ENCODE peak calls at places on chromosomes 13 and 19, in seven cellular contexts. C is cardiac muscle cell, G is Karpas-422, H is mesenchymal stem cell, Q is neural progenitor cell, F is right cardiac atrium, B is colonic mucosa. J is an unnamed sample.

GRCh38 chr19:50420808-50421207 is 2.1 kb downstream of the SPIB start:
- DNase-seq in F (no peak), G (no peak), H (no peak), B (no peak), Q (no peak), C (no peak), J (no peak)

GRCh38 chr13:80126382-80127068 is 214.4 kb downstream of the SPRY2 start:
- DNase-seq in C (no peak), F (no peak), H (no peak), G (no peak), B (no peak), Q (no peak), J (no peak)

GRCh38 chr19:574658-575526 is 2.5 kb downstream of the BSG start:
- DNase-seq in H (peak), B (peak), C (peak), Q (peak), F (peak), G (no peak), J (no peak)

GRCh38 chr19:33264881-33265445 is 37.4 kb downstream of the CEBPA start:
- DNase-seq in H (no peak), Q (no peak), F (no peak), B (no peak), G (no peak), C (no peak), J (no peak)

GRCh38 chr13:94646904-94647303 is 45.2 kb downstream of the GPR180 start:
- DNase-seq in F (no peak), G (no peak), H (no peak), C (no peak), B (no peak), Q (no peak), J (no peak)

GRCh38 chr19:33629826-33630375 is 8.1 kb downstream of the CHST8 start:
- DNase-seq in G (no peak), B (no peak), H (no peak), C (no peak), F (no peak), Q (no peak), J (no peak)

GRCh38 chr13:23849670-23850069 is 39.5 kb downstream of the MIPEP start:
- DNase-seq in G (no peak), F (no peak), B (no peak), C (no peak), H (no peak), Q (no peak), J (no peak)

GRCh38 chr13:20397896-20398295 is 127.8 kb downstream of the CRYL1 start:
- DNase-seq in C (no peak), H (no peak), G (no peak), B (no peak), F (no peak), Q (no peak), J (no peak)

GRCh38 chr13:74073231-74073630 is 61.0 kb downstream of the KLF12 start:
- DNase-seq in F (no peak), C (no peak), H (no peak), Q (no peak), B (no peak), G (no peak), J (no peak)

GRCh38 chr13:39684531-39685137 is 29.2 kb downstream of the COG6 start:
- DNase-seq in G (peak), Q (peak), C (peak), H (peak), F (no peak), B (no peak), J (no peak)

GRCh38 chr13:100540621-100541020 is 48.0 kb downstream of the GGACT start:
- DNase-seq in H (peak), Q (no peak), G (no peak), F (no peak), B (peak), C (peak), J (no peak)

GRCh38 chr19:480016-480855 is 16.1 kb upstream of the MADCAM1 start:
- DNase-seq in C (peak), B (peak), H (peak), Q (peak), G (peak), F (peak), J (no peak)

GRCh38 chr19:1265611-1266115 is 3.5 kb upstream of the CIRBP start:
- DNase-seq in H (peak), Q (no peak), C (peak), G (no peak), B (peak), F (peak), J (no peak)

GRCh38 chr19:8515317-8515716 is 1.4 kb upstream of the ZNF414 start:
- DNase-seq in C (no peak), G (peak), Q (no peak), F (no peak), B (no peak), H (no peak), J (no peak)

GRCh38 chr19:51142119-51142518 is at the start of gene SIGLEC7:
- DNase-seq in H (no peak), C (no peak), F (peak), Q (no peak), B (no peak), G (no peak), J (no peak)

GRCh38 chr13:35687336-35687735 is 210.8 kb upstream of the MAB21L1 start:
- DNase-seq in H (no peak), Q (no peak), C (no peak), F (no peak), G (no peak), B (no peak), J (no peak)

GRCh38 chr13:34462843-34463242 is 479.2 kb upstream of the NBEA start:
- DNase-seq in F (peak), Q (no peak), G (no peak), H (peak), B (no peak), C (peak), J (no peak)

GRCh38 chr13:75417647-75418046 is 64.3 kb downstream of the TBC1D4 start:
- DNase-seq in H (no peak), B (no peak), C (no peak), F (no peak), G (no peak), Q (no peak), J (no peak)

GRCh38 chr13:26949701-26950345 is 189.2 kb upstream of the GPR12 start:
- DNase-seq in Q (no peak), H (no peak), G (no peak), F (no peak), C (no peak), B (no peak), J (peak)

GRCh38 chr19:33373701-33374405 is at the start of gene CEBPG:
- DNase-seq in F (peak), B (no peak), H (peak), Q (peak), C (peak), G (peak), J (peak)

GRCh38 chr13:34627905-34628682 is 314.0 kb upstream of the NBEA start:
- DNase-seq in H (no peak), Q (peak), F (no peak), G (no peak), C (no peak), B (no peak), J (peak)

GRCh38 chr13:103976371-103976770 is 910.2 kb upstream of the SLC10A2 start:
- DNase-seq in H (no peak), B (no peak), F (no peak), Q (no peak), G (no peak), C (no peak), J (no peak)

GRCh38 chr19:3708207-3708931 is at the start of gene TJP3:
- DNase-seq in B (peak), Q (no peak), C (peak), G (no peak), H (no peak), F (no peak), J (peak)

GRCh38 chr19:46009530-46010510 is 13.0 kb downstream of the PGLYRP1 start:
- DNase-seq in F (peak), H (peak), Q (peak), G (peak), B (peak), C (peak), J (peak)

GRCh38 chr13:21011378-21011777 is 50.0 kb downstream of the LATS2 start:
- DNase-seq in B (no peak), F (no peak), G (no peak), Q (no peak), H (peak), C (no peak), J (no peak)

GRCh38 chr13:45119469-45119989 is 781 bp upstream of the GTF2F2 start:
- DNase-seq in F (no peak), G (peak), Q (peak), C (peak), H (peak), B (peak), J (peak)

GRCh38 chr19:4518345-4519171 is at the start of gene PLIN4:
- DNase-seq in C (peak), B (no peak), Q (no peak), G (no peak), H (no peak), F (peak), J (no peak)

GRCh38 chr13:105474983-105475382 is 1060.5 kb downstream of the EFNB2 start:
- DNase-seq in F (no peak), Q (no peak), B (no peak), H (no peak), C (no peak), G (no peak), J (no peak)

GRCh38 chr19:43692882-43693281 is 22.9 kb upstream of the PLAUR start:
- DNase-seq in B (no peak), Q (no peak), F (no peak), C (no peak), H (no peak), G (no peak), J (no peak)

GRCh38 chr19:38490861-38491260 is 57.4 kb downstream of the RYR1 start:
- DNase-seq in B (no peak), F (no peak), H (no peak), C (no peak), Q (no peak), G (no peak), J (no peak)

GRCh38 chr19:48925240-48925843 is 8.2 kb upstream of the DHDH start:
- DNase-seq in B (no peak), H (no peak), Q (no peak), C (peak), F (peak), G (no peak), J (no peak)

GRCh38 chr19:1560281-1560882 is 7.7 kb downstream of the MEX3D start:
- DNase-seq in F (no peak), B (no peak), Q (no peak), C (no peak), H (no peak), G (no peak), J (no peak)

DNA sequence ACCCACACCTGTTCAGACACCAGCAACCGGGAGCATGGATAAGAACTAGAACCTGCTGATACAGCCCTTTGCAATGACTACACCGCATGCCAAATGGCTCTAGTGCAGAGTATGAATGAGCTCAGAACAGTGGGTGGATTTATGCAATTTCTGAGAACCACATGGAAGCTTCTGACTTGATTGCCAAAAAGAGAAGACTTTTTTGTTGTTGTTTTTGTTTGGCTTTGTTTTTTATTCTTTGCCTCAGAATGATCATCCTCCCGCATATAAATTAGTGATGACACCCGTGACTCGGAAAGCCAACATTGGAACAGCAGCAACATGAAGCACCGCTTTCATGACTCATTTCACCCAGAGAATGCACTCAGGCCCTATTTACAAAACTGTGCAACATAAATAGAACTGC is 77.4 kb upstream of the LRCH1 start:
- DNase-seq in G (no peak), Q (no peak), F (no peak), C (peak), B (no peak), H (peak), J (no peak)
- H3K4me3 ChIP-seq in G (no peak), Q (no peak), F (no peak), C (no peak), B (no peak), H (no peak), J (no peak)

DNA sequence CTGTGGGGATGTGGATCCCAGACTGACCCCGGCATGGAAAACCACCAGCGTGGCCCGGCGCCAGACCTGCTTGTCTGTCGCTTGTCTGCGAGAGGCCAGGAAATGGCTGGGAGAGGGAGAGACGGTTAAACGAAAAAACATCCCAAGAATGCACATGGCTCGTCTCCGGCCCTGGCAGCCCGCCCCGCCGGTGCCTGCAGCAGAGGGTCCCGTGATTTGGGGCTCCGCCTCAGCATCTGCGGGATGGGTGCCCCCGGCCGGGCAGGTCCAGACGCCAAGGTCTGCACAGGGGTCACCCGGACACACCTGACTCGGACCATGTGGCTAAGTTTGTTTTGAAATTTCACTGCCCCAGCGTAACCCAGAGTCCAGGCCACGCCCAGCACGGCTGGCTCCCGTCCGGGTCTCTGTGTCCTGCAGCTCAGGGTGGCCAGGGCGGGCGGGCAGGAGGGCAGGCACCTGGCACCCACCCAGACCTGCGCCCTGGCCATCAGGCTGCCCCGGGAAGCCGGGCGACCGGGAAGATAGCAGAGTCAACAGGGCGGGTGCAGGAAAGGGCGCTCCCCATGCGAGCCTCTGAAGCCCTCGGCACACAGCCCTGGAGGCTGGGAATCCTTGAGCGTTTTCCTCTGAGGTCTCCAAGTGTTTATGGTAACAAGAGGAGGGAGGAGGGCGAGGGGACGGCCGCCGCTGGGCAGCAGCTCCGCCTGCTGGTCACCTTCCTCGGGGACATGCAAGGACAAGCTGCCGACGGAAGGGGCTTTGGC is 103.2 kb downstream of the GADD45B start:
- DNase-seq in H (peak), B (peak), Q (peak), F (peak), G (peak), C (peak), J (peak)
- H3K4me3 ChIP-seq in H (peak), B (peak), Q (peak), F (peak), G (no peak), C (peak), J (peak)

GRCh38 chr13:50731400-50731799 is 112.1 kb downstream of the DLEU7 start:
- DNase-seq in C (peak), G (no peak), H (peak), F (no peak), B (no peak), Q (no peak), J (no peak)
- H3K4me3 ChIP-seq in C (no peak), G (no peak), H (no peak), F (no peak), B (no peak), Q (no peak), J (no peak)

GRCh38 chr13:50188696-50189095 is 173.5 kb downstream of the KCNRG start:
- DNase-seq in Q (no peak), C (no peak), G (no peak), B (no peak), F (no peak), H (no peak), J (no peak)
- H3K4me3 ChIP-seq in Q (no peak), C (no peak), G (no peak), B (no peak), F (no peak), H (no peak), J (no peak)